ENCODE peak calls at places on chromosome 1, in seven cellular contexts. E is globus pallidus, I is neural crest cell, T is T47D, F is astrocyte of the spinal cord, P is NCI-H2029, G is AG09319. O is an unnamed sample.

GRCh38 chr1:206110161-206110560 is 7.0 kb downstream of the AVPR1B start:
- DNase-seq in E (no peak), I (no peak), T (no peak), F (no peak), P (no peak), G (no peak), O (no peak)

GRCh38 chr1:212918751-212919150 is 31.6 kb upstream of the VASH2 start:
- DNase-seq in E (no peak), I (no peak), T (no peak), F (no peak), P (no peak), G (no peak), O (no peak)

GRCh38 chr1:109391626-109392025 is 6.1 kb downstream of the SORT1 start:
- DNase-seq in E (peak), I (no peak), T (no peak), F (no peak), P (no peak), G (no peak), O (no peak)

GRCh38 chr1:179709841-179710329 is 33.2 kb upstream of the FAM163A start:
- DNase-seq in E (peak), I (no peak), T (no peak), F (peak), P (no peak), G (no peak), O (no peak)

GRCh38 chr1:55329091-55329490 is 113.9 kb upstream of the USP24 start:
- DNase-seq in E (no peak), I (no peak), T (no peak), F (no peak), P (no peak), G (no peak), O (no peak)

GRCh38 chr1:1890506-1891348 is at the start of gene GNB1:
- DNase-seq in E (peak), I (peak), T (peak), F (peak), P (peak), G (peak), O (peak)

GRCh38 chr1:154750681-154751665 is 119.1 kb downstream of the KCNN3 start:
- DNase-seq in E (no peak), I (no peak), T (no peak), F (no peak), P (no peak), G (no peak), O (no peak)

GRCh38 chr1:57369889-57370288 is 54.0 kb downstream of the DAB1 start:
- DNase-seq in E (no peak), I (no peak), T (no peak), F (no peak), P (no peak), G (no peak), O (no peak)

GRCh38 chr1:172727956-172728603 is 69.2 kb downstream of the FASLG start:
- DNase-seq in E (no peak), I (no peak), T (no peak), F (peak), P (no peak), G (no peak), O (peak)

GRCh38 chr1:194161591-194161990 is 975.2 kb upstream of the B3GALT2 start:
- DNase-seq in E (no peak), I (no peak), T (no peak), F (no peak), P (no peak), G (no peak), O (no peak)

GRCh38 chr1:20538227-20538626 is 14.1 kb upstream of the FAM43B start:
- DNase-seq in E (no peak), I (no peak), T (no peak), F (no peak), P (peak), G (no peak), O (no peak)

GRCh38 chr1:21168444-21168843 is 8.3 kb downstream of the EIF4G3 start:
- DNase-seq in E (no peak), I (no peak), T (no peak), F (no peak), P (no peak), G (no peak), O (no peak)

GRCh38 chr1:172339840-172340239 is 80.6 kb upstream of the C1orf105 start:
- DNase-seq in E (no peak), I (no peak), T (no peak), F (no peak), P (no peak), G (no peak), O (no peak)